ENCODE peak calls at places on chromosome 15, in six cellular contexts. R is fibroblast of pulmonary artery; I is omental fat pad; Z is fibroblast of mammary gland; T is activated CD8-positive, alpha-beta T cell treated with anti-CD3 and anti-CD28 coated beads for 36 hours; Y is coronary artery. V is an unnamed sample.

GRCh38 chr15:94174399-94174802 is 57.0 kb upstream of the MCTP2 start:
- DNase-seq in R (no peak), I (no peak), Z (peak), T (peak), Y (no peak), V (peak)

GRCh38 chr15:49083471-49084284 is 37.4 kb upstream of the SECISBP2L start:
- DNase-seq in R (no peak), I (no peak), Z (peak), T (no peak), Y (no peak), V (no peak)

GRCh38 chr15:63233667-63234419 is 43.6 kb upstream of the APH1B start:
- DNase-seq in R (peak), I (no peak), Z (peak), T (no peak), Y (no peak), V (no peak)

GRCh38 chr15:43868412-43868811 is 41.6 kb downstream of the WDR76 start:
- DNase-seq in R (peak), I (no peak), Z (no peak), T (no peak), Y (no peak), V (no peak)

GRCh38 chr15:81612631-81613030 is 238.6 kb upstream of the TMC3 start:
- DNase-seq in R (no peak), I (no peak), Z (no peak), T (no peak), Y (no peak), V (no peak)

GRCh38 chr15:45701108-45701507 is 66.3 kb downstream of the SQOR start:
- DNase-seq in R (no peak), I (no peak), Z (no peak), T (no peak), Y (no peak), V (no peak)

GRCh38 chr15:67089218-67090193 is 24.1 kb downstream of the SMAD3 start:
- DNase-seq in R (no peak), I (peak), Z (peak), T (no peak), Y (no peak), V (no peak)

GRCh38 chr15:68930268-68931022 is at the start of gene SPESP1:
- DNase-seq in R (peak), I (no peak), Z (peak), T (no peak), Y (peak), V (peak)

GRCh38 chr15:67784856-67785430 is 40.4 kb upstream of the SKOR1 start:
- DNase-seq in R (no peak), I (no peak), Z (no peak), T (no peak), Y (no peak), V (no peak)

GRCh38 chr15:46304320-46304719 is 669.5 kb downstream of the SQOR start:
- DNase-seq in R (peak), I (no peak), Z (peak), T (peak), Y (no peak), V (no peak)

GRCh38 chr15:99076555-99077308 is 28.1 kb upstream of the SYNM start:
- DNase-seq in R (peak), I (no peak), Z (peak), T (peak), Y (peak), V (peak)

GRCh38 chr15:84023636-84024035 is 211.9 kb upstream of the GOLGA6L4 start:
- DNase-seq in R (peak), I (no peak), Z (peak), T (peak), Y (no peak), V (peak)

GRCh38 chr15:66907826-66908502 is 157.4 kb upstream of the SMAD3 start:
- DNase-seq in R (peak), I (no peak), Z (no peak), T (no peak), Y (peak), V (no peak)

GRCh38 chr15:70584838-70585706 is 178.3 kb downstream of the UACA start:
- DNase-seq in R (no peak), I (no peak), Z (no peak), T (peak), Y (no peak), V (peak)

GRCh38 chr15:82845686-82846085 is 36.3 kb downstream of the WHAMM start:
- DNase-seq in R (no peak), I (no peak), Z (no peak), T (no peak), Y (no peak), V (no peak)

GRCh38 chr15:44727462-44728231 is 8.7 kb upstream of the TRIM69 start:
- DNase-seq in R (no peak), I (no peak), Z (no peak), T (no peak), Y (no peak), V (no peak)

GRCh38 chr15:40764766-40765136 is 883 bp downstream of the GCHFR start:
- DNase-seq in R (no peak), I (no peak), Z (no peak), T (no peak), Y (no peak), V (no peak)

GRCh38 chr15:40932146-40932545 is 3.0 kb downstream of the DLL4 start:
- DNase-seq in R (no peak), I (no peak), Z (no peak), T (peak), Y (no peak), V (no peak)

GRCh38 chr15:59327942-59328341 is 44.7 kb downstream of the MYO1E start:
- DNase-seq in R (no peak), I (no peak), Z (no peak), T (peak), Y (no peak), V (no peak)

GRCh38 chr15:65993226-65993625 is 123.9 kb downstream of the RAB11A start:
- DNase-seq in R (no peak), I (no peak), Z (no peak), T (no peak), Y (no peak), V (no peak)

GRCh38 chr15:75673426-75674247 is 25.9 kb downstream of the SNX33 start:
- DNase-seq in R (peak), I (peak), Z (peak), T (no peak), Y (peak), V (no peak)

GRCh38 chr15:88023956-88024355 is 232.6 kb downstream of the NTRK3 start:
- DNase-seq in R (no peak), I (no peak), Z (no peak), T (no peak), Y (no peak), V (no peak)

GRCh38 chr15:66184492-66184891 is 69.1 kb downstream of the MEGF11 start:
- DNase-seq in R (no peak), I (no peak), Z (no peak), T (no peak), Y (no peak), V (no peak)

GRCh38 chr15:52292780-52293392 is 2.7 kb downstream of the MYO5C start:
- DNase-seq in R (no peak), I (no peak), Z (no peak), T (no peak), Y (no peak), V (no peak)

GRCh38 chr15:36040173-36040572 is 494.2 kb upstream of the DPH6 start:
- DNase-seq in R (no peak), I (no peak), Z (no peak), T (no peak), Y (no peak), V (no peak)

GRCh38 chr15:55708720-55709119 is 34.2 kb downstream of the PRTG start:
- DNase-seq in R (no peak), I (no peak), Z (no peak), T (no peak), Y (no peak), V (no peak)

GRCh38 chr15:49327927-49328326 is 95.1 kb upstream of the FGF7 start:
- DNase-seq in R (no peak), I (no peak), Z (no peak), T (no peak), Y (no peak), V (no peak)

GRCh38 chr15:77826006-77826695 is 193.4 kb upstream of the LINGO1 start:
- DNase-seq in R (no peak), I (no peak), Z (no peak), T (no peak), Y (no peak), V (no peak)

GRCh38 chr15:25177955-25178801 is 223.4 kb downstream of the SNRPN start:
- DNase-seq in R (no peak), I (no peak), Z (no peak), T (no peak), Y (no peak), V (peak)

GRCh38 chr15:86735244-86736040 is 655.8 kb downstream of the AGBL1 start:
- DNase-seq in R (no peak), I (no peak), Z (no peak), T (no peak), Y (no peak), V (no peak)

GRCh38 chr15:99324082-99324620 is 72.9 kb downstream of the LRRC28 start:
- DNase-seq in R (peak), I (no peak), Z (peak), T (peak), Y (no peak), V (no peak)

GRCh38 chr15:83959477-83959876 is 276.1 kb upstream of the GOLGA6L4 start:
- DNase-seq in R (no peak), I (no peak), Z (no peak), T (no peak), Y (no peak), V (no peak)

GRCh38 chr15:63232400-63232799 is 43.0 kb downstream of the RAB8B start:
- DNase-seq in R (no peak), I (no peak), Z (no peak), T (no peak), Y (no peak), V (no peak)

GRCh38 chr15:63583027-63583426 is 14.2 kb upstream of the FBXL22 start:
- DNase-seq in R (peak), I (no peak), Z (peak), T (no peak), Y (no peak), V (no peak)

GRCh38 chr15:29883126-29883525 is 60.9 kb upstream of the TJP1 start:
- DNase-seq in R (peak), I (no peak), Z (no peak), T (no peak), Y (no peak), V (no peak)

GRCh38 chr15:70826634-70827033 is 27.3 kb downstream of the LARP6 start:
- DNase-seq in R (peak), I (no peak), Z (peak), T (no peak), Y (no peak), V (no peak)

GRCh38 chr15:36029606-36030005 is 483.6 kb upstream of the DPH6 start:
- DNase-seq in R (peak), I (no peak), Z (peak), T (no peak), Y (no peak), V (no peak)

GRCh38 chr15:52171386-52171785 is 19.8 kb downstream of the GNB5 start:
- DNase-seq in R (peak), I (no peak), Z (peak), T (peak), Y (no peak), V (no peak)

GRCh38 chr15:48602358-48603122 is 43.0 kb downstream of the FBN1 start:
- DNase-seq in R (peak), I (no peak), Z (peak), T (no peak), Y (no peak), V (no peak)

DNA sequence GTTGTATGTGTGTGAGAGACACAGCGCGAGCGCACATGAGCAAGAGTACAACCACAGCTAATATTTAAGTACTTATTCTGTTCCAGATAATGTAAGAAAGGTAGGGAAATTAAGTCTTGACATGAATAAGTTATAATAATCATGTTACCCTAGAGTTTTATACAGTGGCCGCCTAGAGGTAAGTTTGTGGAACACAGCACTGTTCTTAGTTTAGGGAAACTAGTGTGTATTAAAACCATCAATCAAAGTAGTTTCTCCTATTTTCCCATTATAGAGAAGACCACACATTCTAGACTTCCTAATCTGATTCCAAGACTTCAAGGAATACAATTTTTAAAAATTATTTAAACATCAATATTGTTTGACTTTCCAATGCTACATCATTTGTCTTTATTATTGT is 9.5 kb downstream of the ALDH1A2 start:
- DNase-seq in R (no peak), I (no peak), Z (no peak), T (no peak), Y (no peak), V (no peak)
- TF ChIP-seq CTCF in R (peak), I (no peak), Z (peak), T (no peak), Y (no peak), V (no peak)

DNA sequence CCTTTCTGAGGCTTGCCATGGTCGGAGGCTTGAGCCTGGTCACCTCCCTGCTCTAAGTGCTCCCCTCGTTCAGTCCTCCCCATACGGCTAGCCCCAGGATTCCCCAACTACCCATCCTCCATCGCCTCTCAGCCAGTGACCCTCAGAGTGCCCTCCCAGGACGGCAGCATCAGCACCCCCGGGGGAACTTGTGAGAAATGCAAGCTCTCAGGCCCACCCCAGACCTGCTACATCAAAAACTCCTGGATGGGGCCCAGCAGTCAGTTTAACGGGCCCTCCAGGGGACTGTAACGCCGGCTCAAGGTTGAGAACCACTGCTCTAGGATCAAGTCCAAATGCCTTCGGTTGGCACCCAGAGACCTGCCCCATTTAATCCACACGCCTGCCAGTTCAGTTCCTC is 6.9 kb downstream of the ADAMTS17 start:
- DNase-seq in R (no peak), I (no peak), Z (no peak), T (no peak), Y (no peak), V (no peak)
- TF ChIP-seq CTCF in R (no peak), I (no peak), Z (no peak), T (no peak), Y (no peak), V (no peak)

GRCh38 chr15:60592386-60593339 is 113.7 kb upstream of the ICE2 start:
- DNase-seq in R (peak), I (peak), Z (peak), T (peak), Y (peak), V (peak)
- TF ChIP-seq CTCF in R (no peak), I (no peak), Z (no peak), T (peak), Y (no peak), V (peak)

GRCh38 chr15:28879551-28879950 is 6.2 kb upstream of the APBA2 start:
- DNase-seq in R (no peak), I (no peak), Z (no peak), T (no peak), Y (no peak), V (no peak)

GRCh38 chr15:28880680-28881079 is 5.1 kb upstream of the APBA2 start:
- DNase-seq in R (no peak), I (no peak), Z (no peak), T (no peak), Y (no peak), V (no peak)

GRCh38 chr15:28881600-28881999 is 4.2 kb upstream of the APBA2 start:
- DNase-seq in R (peak), I (no peak), Z (no peak), T (no peak), Y (no peak), V (no peak)

GRCh38 chr15:28878209-28878608 is 7.6 kb upstream of the APBA2 start:
- DNase-seq in R (no peak), I (no peak), Z (no peak), T (no peak), Y (no peak), V (no peak)

GRCh38 chr15:28881170-28881569 is 4.6 kb upstream of the APBA2 start:
- DNase-seq in R (peak), I (no peak), Z (peak), T (no peak), Y (no peak), V (no peak)
- TF ChIP-seq CTCF in R (peak), I (no peak), Z (no peak), T (no peak), Y (no peak), V (no peak)

DNA sequence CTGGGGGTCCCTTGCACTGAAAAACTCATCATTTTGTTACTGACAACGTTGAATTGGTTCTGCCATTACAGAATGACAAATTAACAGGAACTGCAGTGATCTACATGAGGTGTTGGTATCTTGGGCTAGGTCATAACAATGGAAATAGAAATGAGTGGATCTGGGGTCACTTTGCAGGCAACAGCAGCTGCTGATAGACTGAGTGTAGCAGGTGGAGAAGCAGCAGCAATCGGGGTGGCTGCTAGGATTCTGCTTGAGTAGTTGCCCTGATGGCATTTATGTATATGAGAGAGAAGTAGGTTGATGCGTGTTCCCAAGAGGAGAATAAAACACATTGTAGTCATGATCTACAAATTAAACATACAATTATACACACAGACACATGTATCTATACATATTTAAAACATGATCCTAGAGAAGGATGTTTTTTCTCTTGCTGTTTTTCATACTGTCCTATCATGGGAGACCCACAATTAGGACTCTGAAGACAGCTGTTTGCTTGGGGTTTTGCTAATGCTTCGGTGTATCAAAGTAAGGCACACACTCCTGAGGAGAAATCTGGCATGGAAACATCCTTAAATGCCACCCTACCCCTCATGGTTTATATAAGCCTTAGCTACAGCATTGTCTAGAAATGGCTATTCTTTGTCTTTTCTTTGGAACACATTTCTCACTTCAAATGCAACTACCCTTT is 15.8 kb upstream of the THBS1 start:
- DNase-seq in R (no peak), I (no peak), Z (no peak), T (no peak), Y (no peak), V (no peak)
- TF ChIP-seq CTCF in R (no peak), I (no peak), Z (no peak), T (no peak), Y (no peak), V (no peak)

GRCh38 chr15:60614862-60615771 is 136.2 kb upstream of the ICE2 start:
- DNase-seq in R (no peak), I (no peak), Z (no peak), T (no peak), Y (no peak), V (no peak)
- TF ChIP-seq CTCF in R (no peak), I (no peak), Z (no peak), T (no peak), Y (no peak), V (no peak)

DNA sequence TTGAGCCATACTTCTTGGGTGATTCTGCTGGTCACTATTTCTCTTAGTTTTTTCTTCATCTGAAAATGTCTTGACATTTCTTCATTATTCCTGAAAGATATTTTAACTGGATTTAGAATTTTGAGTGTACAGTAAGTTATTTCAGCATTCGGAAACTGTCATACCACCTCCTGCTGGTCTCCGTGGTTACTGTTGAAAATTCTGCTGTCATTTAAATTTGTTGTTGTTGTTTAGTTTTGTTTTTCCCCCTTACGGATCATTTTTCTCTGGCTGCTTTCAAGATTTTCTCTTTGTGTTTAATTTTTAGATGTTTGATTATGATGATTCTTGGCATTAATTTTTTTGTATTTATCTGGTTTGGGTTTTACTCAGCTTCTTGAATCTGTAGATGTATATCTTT is 100.5 kb downstream of the CHRNA7 start:
- DNase-seq in R (no peak), I (no peak), Z (no peak), T (no peak), Y (no peak), V (no peak)
- TF ChIP-seq CTCF in R (no peak), I (no peak), Z (no peak), T (no peak), Y (no peak), V (no peak)